ENCODE peak calls at places on chromosomes 12 and 14, in six cellular contexts. W is H9, F is IMR-90, J is mesenchymal stem cell, U is H1, Y is neuronal stem cell. H is an unnamed sample.

GRCh38 chr12:94172031-94172430 is 23.7 kb downstream of the PLXNC1 start:
- DNase-seq in F (peak; percentile 46), J (peak; percentile 87), U (no peak), Y (no peak), W (no peak), H (peak; percentile 27)

GRCh38 chr12:108270035-108270840 is 68.9 kb downstream of the CMKLR1 start:
- DNase-seq in W (no peak), F (no peak), U (no peak), J (no peak), Y (no peak), H (peak; percentile 13)

GRCh38 chr12:39581592-39581991 is 38.0 kb downstream of the ABCD2 start:
- DNase-seq in W (no peak), U (no peak), F (no peak), Y (no peak), J (peak; percentile 26), H (no peak)

GRCh38 chr12:5537771-5538170 is 105.9 kb downstream of the NTF3 start:
- DNase-seq in J (no peak), F (no peak), U (no peak), W (no peak), Y (no peak), H (no peak)

GRCh38 chr14:102140750-102141145 is 1.1 kb downstream of the WDR20 start:
- DNase-seq in J (peak; percentile 18), U (no peak), F (no peak), W (no peak), Y (no peak), H (no peak)

GRCh38 chr12:92506460-92506859 is 196.3 kb upstream of the PLEKHG7 start:
- DNase-seq in U (no peak), W (no peak), F (no peak), J (peak; percentile 17), Y (no peak), H (no peak)

GRCh38 chr14:90960818-90961217 is 99.6 kb downstream of the RPS6KA5 start:
- DNase-seq in Y (no peak), U (no peak), F (no peak), W (no peak), J (no peak), H (no peak)

GRCh38 chr12:121011820-121012219 is 4.5 kb downstream of the C12orf43 start:
- DNase-seq in Y (no peak), U (no peak), J (no peak), F (no peak), W (no peak), H (no peak)

GRCh38 chr12:8577879-8578278 is 34.8 kb downstream of the AICDA start:
- DNase-seq in U (no peak), Y (no peak), J (no peak), F (no peak), W (no peak), H (no peak)

GRCh38 chr12:106790020-106790419 is 15.5 kb downstream of the RIC8B start:
- DNase-seq in Y (no peak), J (no peak), F (no peak), U (no peak), W (no peak), H (no peak)

GRCh38 chr12:76802060-76802459 is 38.1 kb downstream of the ZDHHC17 start:
- DNase-seq in W (no peak), Y (no peak), F (no peak), J (no peak), U (no peak), H (no peak)

GRCh38 chr12:92464911-92465310 is 237.9 kb upstream of the PLEKHG7 start:
- DNase-seq in U (no peak), F (no peak), W (no peak), Y (no peak), J (no peak), H (peak; percentile 65)

GRCh38 chr12:106149096-106149784 is 10.5 kb upstream of the NUAK1 start:
- DNase-seq in W (peak; percentile 58), Y (no peak), U (no peak), F (peak; percentile 18), J (no peak), H (peak; percentile 69)

GRCh38 chr12:62191747-62192485 is 68.3 kb upstream of the USP15 start:
- DNase-seq in J (peak; percentile 44), W (peak; percentile 46), F (no peak), Y (no peak), U (no peak), H (no peak)

GRCh38 chr14:75554482-75554881 is 23.9 kb upstream of the FLVCR2 start:
- DNase-seq in F (peak; percentile 20), W (no peak), J (peak; percentile 36), Y (no peak), U (no peak), H (peak; percentile 94)

GRCh38 chr12:95736631-95737030 is 53.9 kb downstream of the NTN4 start:
- DNase-seq in U (no peak), Y (no peak), F (peak; percentile 47), W (no peak), J (no peak), H (no peak)

GRCh38 chr12:76633415-76633814 is 73.8 kb upstream of the OSBPL8 start:
- DNase-seq in W (no peak), U (no peak), J (no peak), F (no peak), Y (no peak), H (no peak)

GRCh38 chr12:79601908-79602307 is 88.9 kb downstream of the PAWR start:
- DNase-seq in F (no peak), Y (no peak), J (no peak), W (no peak), U (no peak), H (no peak)

GRCh38 chr12:6370994-6371754 is 4.2 kb downstream of the SCNN1A start:
- DNase-seq in Y (peak; percentile 50), W (peak; percentile 99), U (peak; percentile 93), J (peak; percentile 84), F (peak; percentile 72), H (peak; percentile 81)

GRCh38 chr12:1580526-1580925 is 13.9 kb downstream of the FBXL14 start:
- DNase-seq in W (no peak), U (no peak), F (no peak), J (no peak), Y (peak; percentile 95), H (no peak)

GRCh38 chr12:77625441-77625840 is 205.3 kb upstream of the NAV3 start:
- DNase-seq in Y (no peak), J (peak; percentile 24), F (peak; percentile 91), W (no peak), U (no peak), H (no peak)

GRCh38 chr12:2509137-2509536 is 285.6 kb upstream of the FKBP4 start:
- DNase-seq in F (no peak), U (no peak), J (no peak), Y (no peak), W (no peak), H (peak; percentile 5)

GRCh38 chr12:71492604-71493003 is 53.0 kb downstream of the LGR5 start:
- DNase-seq in F (no peak), W (no peak), J (no peak), U (no peak), Y (no peak), H (no peak)
- H3K14ac ChIP-seq in F (no peak overlapping the region), W (no peak overlapping the region), J (no peak overlapping the region), U (no peak overlapping the region), Y (no peak overlapping the region), H (no peak overlapping the region)

DNA sequence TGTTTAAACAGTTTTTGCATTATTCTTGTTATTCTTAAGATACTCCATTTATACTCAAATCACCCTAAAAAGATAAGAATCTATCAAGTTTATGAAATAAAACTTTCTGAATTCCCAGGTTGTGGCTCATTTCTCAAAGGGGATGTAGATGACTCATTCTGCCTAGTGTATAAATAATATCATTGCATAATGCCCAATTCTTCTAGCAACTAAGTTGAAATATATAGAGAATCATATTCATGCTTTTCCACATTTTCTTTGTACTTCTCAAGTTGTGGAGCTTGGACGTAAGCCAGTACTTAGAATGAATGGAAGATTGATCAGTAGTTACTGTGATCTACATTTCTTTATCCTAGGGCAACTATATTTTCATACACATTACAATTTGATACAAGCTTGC is 201.1 kb downstream of the PPFIA2 start:
- DNase-seq in Y (no peak), F (peak; percentile 6), W (no peak), U (no peak), J (peak; percentile 3), H (no peak)
- H3K14ac ChIP-seq in Y (no peak overlapping the region), F (no peak overlapping the region), W (no peak overlapping the region), U (no peak overlapping the region), J (no peak overlapping the region), H (no peak overlapping the region)

GRCh38 chr12:46577063-46577776 is 204.6 kb upstream of the SLC38A2 start:
- DNase-seq in U (no peak), F (no peak), J (no peak), Y (no peak), W (no peak), H (no peak)

GRCh38 chr12:46580445-46580844 is 207.9 kb upstream of the SLC38A2 start:
- DNase-seq in W (no peak), J (no peak), F (no peak), U (no peak), Y (no peak), H (no peak)

GRCh38 chr12:46579474-46579873 is 206.9 kb upstream of the SLC38A2 start:
- DNase-seq in W (no peak), J (peak; percentile 18), U (no peak), Y (no peak), F (no peak), H (no peak)

GRCh38 chr12:46574853-46575252 is 202.3 kb upstream of the SLC38A2 start:
- DNase-seq in W (no peak), F (no peak), J (no peak), U (no peak), Y (no peak), H (no peak)

DNA sequence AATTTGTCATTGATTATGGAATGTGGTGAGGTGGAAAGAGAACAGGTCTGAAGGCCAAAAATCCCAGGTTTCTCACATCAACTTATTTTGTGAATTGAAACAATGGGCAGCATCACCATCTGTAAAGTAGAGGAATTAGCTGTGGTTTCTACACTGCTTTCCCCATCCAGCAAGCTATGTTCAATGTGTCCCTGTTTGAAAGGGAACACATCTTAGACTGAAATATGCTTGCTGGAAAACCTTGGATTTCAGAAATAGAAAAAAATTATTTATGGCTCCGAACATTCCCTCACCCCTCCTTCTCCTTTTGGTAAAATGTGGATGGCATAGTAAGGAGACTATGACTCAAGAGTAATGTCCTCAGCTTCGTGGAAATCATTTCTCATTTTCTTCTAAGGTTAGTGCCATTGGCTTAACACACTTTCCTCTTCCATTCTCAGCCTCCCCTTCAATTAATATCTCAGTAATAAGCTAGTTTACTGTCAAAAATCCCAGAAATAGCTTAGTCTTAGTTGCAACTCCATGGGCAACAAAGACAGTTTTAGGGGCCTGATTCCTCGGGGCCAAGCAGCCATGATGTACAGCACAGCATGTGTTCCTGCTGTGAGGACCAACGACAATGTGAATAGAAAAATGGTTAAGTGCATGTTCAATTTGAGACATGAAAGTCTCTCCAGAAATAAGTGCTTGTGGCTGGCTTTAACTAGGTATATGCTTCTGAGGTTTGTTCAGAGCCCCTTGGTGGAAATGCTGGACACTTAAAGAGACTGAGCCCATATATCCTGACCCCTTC is 205.8 kb upstream of the SLC38A2 start:
- DNase-seq in Y (no peak), J (no peak), F (no peak), U (no peak), W (no peak), H (no peak)
- H3K14ac ChIP-seq in Y (no peak overlapping the region), J (no peak overlapping the region), F (peak overlapping the region; percentile 16), U (no peak overlapping the region), W (no peak overlapping the region), H (no peak overlapping the region)

DNA sequence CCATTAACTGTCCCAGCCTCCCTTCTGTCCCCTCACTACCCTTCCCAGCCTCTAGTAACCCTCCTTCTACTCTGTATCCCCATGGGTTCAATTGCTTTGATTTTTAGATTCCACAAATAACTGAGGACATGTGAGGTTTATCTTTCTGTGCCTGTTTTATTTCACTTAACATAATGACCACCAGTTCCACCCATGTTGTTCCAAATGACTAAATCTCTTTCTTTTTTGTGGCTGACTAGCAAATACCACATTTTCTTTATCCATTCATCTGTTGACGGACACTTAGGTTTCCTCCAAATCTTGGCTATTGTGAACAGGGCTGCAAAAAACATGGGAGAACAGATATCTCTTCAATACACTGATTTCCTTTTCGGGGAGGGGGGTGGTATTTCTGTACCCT is 65.7 kb downstream of the PRKD1 start:
- DNase-seq in F (no peak), Y (no peak), J (no peak), W (no peak), U (no peak), H (no peak)
- H3K14ac ChIP-seq in F (no peak overlapping the region), Y (no peak overlapping the region), J (no peak overlapping the region), W (no peak overlapping the region), U (no peak overlapping the region), H (no peak overlapping the region)